ENCODE peak calls at places on chromosomes 13 and 19, in seven cellular contexts. K is activated CD4-positive, CD25-positive, alpha-beta regulatory T cell; O is NCI-H1092 treated with DMSO at 0.1 percent for 48 hours; M is stimulated activated CD8-positive, alpha-beta memory T cell treated with anti-CD3 and anti-CD28 coated beads, Interleukin-7, amount 100 ng/mL, for 1 hour; X is left ventricle myocardium superior; J is nucleus accumbens; P is AG08395. R is an unnamed sample.

GRCh38 chr13:114129649-114130062 is 2.8 kb downstream of the RASA3 start:
- DNase-seq in M (no peak), J (no peak), K (no peak), O (no peak), P (no peak), X (no peak), R (no peak)

GRCh38 chr19:1474011-1474764 is 4.8 kb downstream of the C19orf25 start:
- DNase-seq in P (no peak), X (peak; percentile 67), K (no peak), M (no peak), O (no peak), J (peak; percentile 24), R (no peak)

GRCh38 chr19:10718205-10719196 is 622 bp downstream of the DNM2 start:
- DNase-seq in K (peak; percentile 46), O (peak; percentile 38), P (peak; percentile 40), X (peak; percentile 78), M (no peak), J (no peak), R (peak; percentile 28)

GRCh38 chr13:34349091-34349722 is 531.3 kb downstream of the RFC3 start:
- DNase-seq in M (no peak), X (peak; percentile 73), J (no peak), O (no peak), K (no peak), P (peak; percentile 91), R (no peak)

GRCh38 chr19:19653597-19654147 is 9.8 kb downstream of the ATP13A1 start:
- DNase-seq in P (no peak), X (no peak), K (no peak), O (no peak), J (no peak), M (no peak), R (no peak)

GRCh38 chr19:29645911-29646310 is 19.4 kb upstream of the PLEKHF1 start:
- DNase-seq in J (no peak), P (peak; percentile 56), O (no peak), K (no peak), X (peak; percentile 68), M (no peak), R (no peak)

GRCh38 chr19:1132625-1133383 is 29.0 kb downstream of the GPX4 start:
- DNase-seq in J (no peak), X (no peak), K (no peak), P (no peak), M (no peak), O (no peak), R (no peak)

GRCh38 chr13:44140146-44140545 is 233.5 kb upstream of the SERP2 start:
- DNase-seq in K (no peak), X (no peak), O (peak; percentile 91), M (no peak), P (no peak), J (no peak), R (no peak)

GRCh38 chr19:19597809-19598306 is 20.6 kb downstream of the PBX4 start:
- DNase-seq in K (no peak), O (no peak), M (no peak), P (no peak), J (no peak), X (no peak), R (peak; percentile 41)

GRCh38 chr19:2491130-2491801 is 15.3 kb downstream of the GADD45B start:
- DNase-seq in K (no peak), P (peak; percentile 79), O (peak; percentile 76), M (no peak), X (peak; percentile 44), J (no peak), R (no peak)

GRCh38 chr19:50994129-50994528 is 7.3 kb downstream of the KLK8 start:
- DNase-seq in J (no peak), X (no peak), O (no peak), K (no peak), M (no peak), P (no peak), R (no peak)

GRCh38 chr19:1224847-1225246 is 13.0 kb downstream of the CBARP start:
- DNase-seq in K (no peak), X (no peak), O (no peak), P (no peak), J (no peak), M (no peak), R (no peak)

GRCh38 chr19:40365613-40366401 is 17.3 kb downstream of the PLD3 start:
- DNase-seq in X (peak; percentile 79), O (no peak), M (no peak), P (peak; percentile 89), K (no peak), J (peak; percentile 77), R (no peak)

GRCh38 chr13:62524498-62524897 is 1108.8 kb upstream of the PCDH20 start:
- DNase-seq in P (no peak), X (no peak), M (no peak), K (no peak), O (no peak), J (no peak), R (no peak)

GRCh38 chr19:13262450-13262849 is 112.2 kb downstream of the IER2 start:
- DNase-seq in M (no peak), X (no peak), J (no peak), P (peak; percentile 68), O (no peak), K (no peak), R (no peak)

GRCh38 chr19:58033741-58034475 is at the start of gene ZSCAN1:
- DNase-seq in P (peak; percentile 81), K (peak; percentile 26), M (peak; percentile 1), O (peak; percentile 92), J (peak; percentile 85), X (peak; percentile 94), R (no peak)

GRCh38 chr19:55459950-55460657 is 1.3 kb downstream of the ISOC2 start:
- DNase-seq in M (no peak), K (no peak), X (no peak), P (no peak), O (no peak), J (no peak), R (no peak)

GRCh38 chr19:29785955-29786589 is 25.7 kb upstream of the CCNE1 start:
- DNase-seq in J (no peak), X (no peak), O (no peak), M (no peak), P (no peak), K (no peak), R (no peak)

GRCh38 chr19:19747357-19748220 is 14.7 kb upstream of the ZNF14 start:
- DNase-seq in M (no peak), P (no peak), K (no peak), O (no peak), X (no peak), J (no peak), R (no peak)

GRCh38 chr19:7506385-7507328 is 9.2 kb upstream of the ZNF358 start:
- DNase-seq in X (peak; percentile 80), J (peak; percentile 24), M (no peak), P (peak; percentile 53), K (no peak), O (no peak), R (no peak)

GRCh38 chr13:67299731-67300130 is 69.6 kb upstream of the PCDH9 start:
- DNase-seq in K (no peak), M (no peak), P (no peak), O (no peak), J (no peak), X (no peak), R (no peak)

GRCh38 chr13:43316997-43317396 is 293.6 kb downstream of the DNAJC15 start:
- DNase-seq in J (no peak), P (peak; percentile 68), X (peak; percentile 28), K (no peak), M (no peak), O (peak; percentile 57), R (no peak)

GRCh38 chr13:100235311-100235901 is 146.5 kb downstream of the PCCA start:
- DNase-seq in M (no peak), J (no peak), O (peak; percentile 85), K (no peak), X (no peak), P (peak; percentile 59), R (no peak)

GRCh38 chr13:66967825-66968597 is 262.1 kb downstream of the PCDH9 start:
- DNase-seq in M (no peak), J (no peak), O (no peak), K (no peak), X (no peak), P (no peak), R (no peak)

GRCh38 chr19:5316138-5316537 is 24.5 kb downstream of the PTPRS start:
- DNase-seq in X (no peak), P (no peak), J (no peak), O (no peak), K (no peak), M (no peak), R (no peak)

GRCh38 chr13:34469212-34469983 is 472.7 kb upstream of the NBEA start:
- DNase-seq in X (no peak), J (no peak), O (peak; percentile 51), P (no peak), M (no peak), K (no peak), R (no peak)

GRCh38 chr13:108878732-108879131 is 249.3 kb downstream of the MYO16 start:
- DNase-seq in O (no peak), X (no peak), K (no peak), J (no peak), P (no peak), M (no peak), R (no peak)

GRCh38 chr19:47112664-47113445 is 721 bp downstream of the ZC3H4 start:
- DNase-seq in P (peak; percentile 97), M (peak; percentile 98), O (peak; percentile 96), X (peak; percentile 99), K (peak; percentile 98), J (peak; percentile 98), R (peak; percentile 99)

GRCh38 chr13:48831248-48831647 is 144.5 kb upstream of the FNDC3A start:
- DNase-seq in P (no peak), J (no peak), X (no peak), M (no peak), O (no peak), K (no peak), R (no peak)

GRCh38 chr19:23254141-23254910 is 4.1 kb upstream of the ZNF724 start:
- DNase-seq in K (no peak), J (no peak), O (no peak), X (no peak), P (no peak), M (no peak), R (no peak)

GRCh38 chr13:38530492-38530891 is 156.4 kb upstream of the FREM2 start:
- DNase-seq in M (no peak), X (no peak), O (peak; percentile 28), K (no peak), J (no peak), P (peak; percentile 34), R (no peak)

GRCh38 chr19:12065100-12065538 is 588 bp downstream of the ZNF844 start:
- DNase-seq in O (peak; percentile 17), M (no peak), P (peak; percentile 35), K (no peak), X (no peak), J (peak; percentile 40), R (no peak)

GRCh38 chr13:51175001-51175400 is 47.2 kb upstream of the FAM124A start:
- DNase-seq in K (no peak), O (no peak), P (no peak), X (no peak), J (no peak), M (no peak), R (no peak)

GRCh38 chr19:58387338-58388174 is 487 bp downstream of the RPS5 start:
- DNase-seq in J (no peak), P (no peak), K (no peak), X (no peak), M (no peak), O (no peak), R (no peak)

GRCh38 chr13:98315466-98315865 is 138.4 kb upstream of the RNF113B start:
- DNase-seq in O (no peak), X (no peak), J (no peak), K (no peak), M (no peak), P (peak; percentile 82), R (no peak)

R was measured in T follicular helper cell.